ENCODE peak calls at places on chromosomes 12 and 14, in five cellular contexts. R is stimulated activated CD8-positive, alpha-beta memory T cell treated with anti-CD3 and anti-CD28 coated beads, Interleukin-4, amount 100 ng/mL, for 1 hour; L is right atrium auricular region; Z is HCT116; U is posterior cingulate gyrus. V is an unnamed sample.

GRCh38 chr14:66483322-66483721 is 2.8 kb upstream of the CCDC196 start:
- DNase-seq in R (no peak), L (no peak), Z (no peak), U (no peak), V (no peak)

GRCh38 chr14:96180004-96180403 is 24.6 kb upstream of the BDKRB2 start:
- DNase-seq in R (no peak), L (no peak), Z (no peak), U (no peak), V (no peak)

GRCh38 chr12:110704750-110705149 is 15.8 kb upstream of the HVCN1 start:
- DNase-seq in R (no peak), L (no peak), Z (peak), U (no peak), V (no peak)

GRCh38 chr12:104372048-104372720 is 68.6 kb downstream of the EID3 start:
- DNase-seq in R (no peak), L (peak), Z (no peak), U (no peak), V (no peak)

GRCh38 chr12:132159555-132160003 is 15.3 kb downstream of the NOC4L start:
- DNase-seq in R (no peak), L (no peak), Z (no peak), U (no peak), V (no peak)

GRCh38 chr12:117850048-117850447 is 118.7 kb downstream of the KSR2 start:
- DNase-seq in R (no peak), L (no peak), Z (peak), U (no peak), V (peak)

GRCh38 chr12:39033789-39034188 is 128.4 kb upstream of the CPNE8 start:
- DNase-seq in R (no peak), L (no peak), Z (no peak), U (no peak), V (no peak)

GRCh38 chr12:75478395-75478794 is 2.2 kb upstream of the GLIPR1 start:
- DNase-seq in R (no peak), L (no peak), Z (no peak), U (no peak), V (no peak)

GRCh38 chr12:113505941-113506340 is 34.3 kb upstream of the LHX5 start:
- DNase-seq in R (no peak), L (no peak), Z (no peak), U (no peak), V (no peak)

GRCh38 chr12:50542448-50542847 is 37.7 kb downstream of the DIP2B start:
- DNase-seq in R (no peak), L (no peak), Z (peak), U (no peak), V (no peak)

GRCh38 chr12:2959194-2959507 is at the start of gene TEAD4:
- DNase-seq in R (no peak), L (no peak), Z (peak), U (no peak), V (peak)

GRCh38 chr12:53197011-53197640 is 9.9 kb downstream of the ITGB7 start:
- DNase-seq in R (no peak), L (no peak), Z (no peak), U (no peak), V (no peak)

GRCh38 chr14:36069535-36069900 is 107.0 kb downstream of the PTCSC3 start:
- DNase-seq in R (no peak), L (no peak), Z (peak), U (peak), V (no peak)

GRCh38 chr12:750356-751191 is 1.8 kb upstream of the WNK1 start:
- DNase-seq in R (no peak), L (no peak), Z (no peak), U (no peak), V (no peak)

GRCh38 chr12:48980953-48981756 is 3.0 kb downstream of the WNT1 start:
- DNase-seq in R (no peak), L (no peak), Z (no peak), U (no peak), V (no peak)

GRCh38 chr12:52319097-52319496 is 2.1 kb downstream of the KRT83 start:
- DNase-seq in R (no peak), L (no peak), Z (no peak), U (no peak), V (no peak)

GRCh38 chr14:32449640-32450039 is 120.5 kb downstream of the AKAP6 start:
- DNase-seq in R (no peak), L (no peak), Z (no peak), U (no peak), V (no peak)

GRCh38 chr12:115984607-115985006 is 292.9 kb downstream of the MED13L start:
- DNase-seq in R (no peak), L (no peak), Z (no peak), U (no peak), V (no peak)

GRCh38 chr14:105324871-105325270 is 10.3 kb downstream of the PACS2 start:
- DNase-seq in R (no peak), L (no peak), Z (no peak), U (no peak), V (no peak)

GRCh38 chr12:68521321-68521839 is 89.3 kb upstream of the RAP1B start:
- DNase-seq in R (no peak), L (no peak), Z (no peak), U (no peak), V (no peak)

GRCh38 chr12:77433799-77434198 is 368.4 kb upstream of the E2F7 start:
- DNase-seq in R (no peak), L (no peak), Z (no peak), U (no peak), V (no peak)

GRCh38 chr12:49553512-49554088 is 14.3 kb downstream of the MCRS1 start:
- DNase-seq in R (no peak), L (no peak), Z (peak), U (no peak), V (peak)

GRCh38 chr12:94147377-94147990 is 893 bp upstream of the PLXNC1 start:
- DNase-seq in R (no peak), L (no peak), Z (no peak), U (no peak), V (no peak)

GRCh38 chr12:54035561-54036377 is 2.9 kb downstream of the HOXC5 start:
- DNase-seq in R (no peak), L (no peak), Z (no peak), U (no peak), V (no peak)

V was measured in cerebellum.